ENCODE peak calls at places on chromosomes 5 and 9, in seven cellular contexts. One of them, this sample, is unnamed.

GRCh38 chr5:82513739-82514138 is 235.6 kb upstream of the RPS23 start:
- DNase-seq in IMR-90: no peak
- DNase-seq in neural progenitor cell: peak; percentile 53
- DNase-seq in PC-3: no peak
- DNase-seq in HCT116: no peak
- DNase-seq in H1: no peak
- DNase-seq in H9: peak; percentile 60
- DNase-seq in this sample: peak; percentile 66

GRCh38 chr5:171986772-171987171 is 19.7 kb downstream of the FBXW11 start:
- DNase-seq in IMR-90: no peak
- DNase-seq in neural progenitor cell: no peak
- DNase-seq in PC-3: no peak
- DNase-seq in HCT116: no peak
- DNase-seq in H1: no peak
- DNase-seq in H9: no peak
- DNase-seq in this sample: peak; percentile 76

GRCh38 chr5:2139478-2139877 is 256.8 kb upstream of the IRX4 start:
- DNase-seq in IMR-90: no peak
- DNase-seq in neural progenitor cell: no peak
- DNase-seq in PC-3: no peak
- DNase-seq in HCT116: no peak
- DNase-seq in H1: no peak
- DNase-seq in H9: peak; percentile 10
- DNase-seq in this sample: no peak

GRCh38 chr9:90936380-90936779 is 134.8 kb downstream of the SYK start:
- DNase-seq in IMR-90: no peak
- DNase-seq in neural progenitor cell: no peak
- DNase-seq in PC-3: no peak
- DNase-seq in HCT116: no peak
- DNase-seq in H1: no peak
- DNase-seq in H9: no peak
- DNase-seq in this sample: no peak

GRCh38 chr5:79932510-79933504 is 58.3 kb downstream of the MTX3 start:
- DNase-seq in IMR-90: no peak
- DNase-seq in neural progenitor cell: no peak
- DNase-seq in PC-3: no peak
- DNase-seq in HCT116: no peak
- DNase-seq in H1: no peak
- DNase-seq in H9: no peak
- DNase-seq in this sample: no peak

GRCh38 chr9:132589148-132590036 is 7.0 kb downstream of the BARHL1 start:
- DNase-seq in IMR-90: no peak
- DNase-seq in neural progenitor cell: peak; percentile 60
- DNase-seq in PC-3: no peak
- DNase-seq in HCT116: no peak
- DNase-seq in H1: no peak
- DNase-seq in H9: no peak
- DNase-seq in this sample: peak; percentile 68

GRCh38 chr5:31131381-31131811 is 62.1 kb upstream of the CDH6 start:
- DNase-seq in IMR-90: peak; percentile 38
- DNase-seq in neural progenitor cell: no peak
- DNase-seq in PC-3: peak; percentile 70
- DNase-seq in HCT116: no peak
- DNase-seq in H1: no peak
- DNase-seq in H9: no peak
- DNase-seq in this sample: no peak

GRCh38 chr9:109320338-109320733 is 523 bp downstream of the EPB41L4B start:
- DNase-seq in IMR-90: no peak
- DNase-seq in neural progenitor cell: peak; percentile 68
- DNase-seq in PC-3: peak; percentile 32
- DNase-seq in HCT116: no peak
- DNase-seq in H1: no peak
- DNase-seq in H9: no peak
- DNase-seq in this sample: no peak

GRCh38 chr5:128346038-128346437 is 192.0 kb downstream of the FBN2 start:
- DNase-seq in IMR-90: no peak
- DNase-seq in neural progenitor cell: no peak
- DNase-seq in PC-3: no peak
- DNase-seq in HCT116: no peak
- DNase-seq in H1: no peak
- DNase-seq in H9: no peak
- DNase-seq in this sample: no peak

GRCh38 chr5:41748631-41749030 is 121.6 kb downstream of the OXCT1 start:
- DNase-seq in IMR-90: peak; percentile 50
- DNase-seq in neural progenitor cell: peak; percentile 27
- DNase-seq in PC-3: peak; percentile 24
- DNase-seq in HCT116: peak; percentile 41
- DNase-seq in H1: no peak
- DNase-seq in H9: no peak
- DNase-seq in this sample: no peak

GRCh38 chr9:36825179-36825578 is 208.9 kb downstream of the PAX5 start:
- DNase-seq in IMR-90: no peak
- DNase-seq in neural progenitor cell: no peak
- DNase-seq in PC-3: no peak
- DNase-seq in HCT116: no peak
- DNase-seq in H1: no peak
- DNase-seq in H9: no peak
- DNase-seq in this sample: no peak

GRCh38 chr5:82749453-82749852 is 327.7 kb downstream of the TMEM167A start:
- DNase-seq in IMR-90: no peak
- DNase-seq in neural progenitor cell: no peak
- DNase-seq in PC-3: peak; percentile 4
- DNase-seq in HCT116: no peak
- DNase-seq in H1: no peak
- DNase-seq in H9: no peak
- DNase-seq in this sample: no peak

GRCh38 chr9:126475933-126476555 is 137.7 kb upstream of the LMX1B start:
- DNase-seq in IMR-90: no peak
- DNase-seq in neural progenitor cell: no peak
- DNase-seq in PC-3: no peak
- DNase-seq in HCT116: no peak
- DNase-seq in H1: no peak
- DNase-seq in H9: no peak
- DNase-seq in this sample: peak; percentile 63
- H3K27ac ChIP-seq in IMR-90: no peak overlapping the region
- H3K27ac ChIP-seq in neural progenitor cell: no peak overlapping the region
- H3K27ac ChIP-seq in PC-3: no peak overlapping the region
- H3K27ac ChIP-seq in HCT116: no peak overlapping the region
- H3K27ac ChIP-seq in H1: no peak overlapping the region
- H3K27ac ChIP-seq in H9: no peak overlapping the region
- H3K27ac ChIP-seq in this sample: no peak overlapping the region

GRCh38 chr9:89179920-89180667 is 1.5 kb upstream of the SHC3 start:
- DNase-seq in IMR-90: peak; percentile 97
- DNase-seq in neural progenitor cell: peak; percentile 95
- DNase-seq in PC-3: peak; percentile 93
- DNase-seq in HCT116: peak; percentile 83
- DNase-seq in H1: peak; percentile 75
- DNase-seq in H9: peak; percentile 94
- DNase-seq in this sample: peak; percentile 96

GRCh38 chr9:89179535-89179919 is 909 bp upstream of the SHC3 start:
- DNase-seq in IMR-90: peak; percentile 68
- DNase-seq in neural progenitor cell: peak; percentile 38
- DNase-seq in PC-3: peak; percentile 17
- DNase-seq in HCT116: no peak
- DNase-seq in H1: no peak
- DNase-seq in H9: no peak
- DNase-seq in this sample: no peak

GRCh38 chr9:89182369-89182768 is 3.8 kb upstream of the SHC3 start:
- DNase-seq in IMR-90: no peak
- DNase-seq in neural progenitor cell: no peak
- DNase-seq in PC-3: no peak
- DNase-seq in HCT116: no peak
- DNase-seq in H1: no peak
- DNase-seq in H9: no peak
- DNase-seq in this sample: no peak

GRCh38 chr9:89185980-89186379 is 7.4 kb upstream of the SHC3 start:
- DNase-seq in IMR-90: peak; percentile 29
- DNase-seq in neural progenitor cell: peak; percentile 75
- DNase-seq in PC-3: peak; percentile 11
- DNase-seq in HCT116: no peak
- DNase-seq in H1: no peak
- DNase-seq in H9: peak; percentile 61
- DNase-seq in this sample: peak; percentile 90

DNA sequence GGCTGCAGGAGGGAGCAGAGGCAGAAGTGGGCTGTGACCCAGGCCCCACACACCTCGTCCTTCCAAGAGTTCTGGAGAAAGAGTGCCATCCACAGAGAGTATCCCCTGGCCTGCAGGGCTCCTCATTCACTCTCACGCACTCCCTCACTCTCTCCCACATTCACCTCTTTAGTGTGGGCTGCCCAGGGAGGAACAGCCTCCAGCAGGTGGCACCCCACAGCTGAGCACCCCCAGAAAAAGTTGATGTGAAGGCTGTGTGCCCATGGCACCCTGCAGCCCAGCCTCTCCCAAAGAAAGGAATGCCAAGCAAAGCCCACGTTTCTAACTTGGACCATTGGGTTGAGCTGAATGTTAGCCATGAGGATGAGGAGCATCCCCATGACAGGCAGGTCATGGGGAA is 4.5 kb upstream of the SHC3 start:
- DNase-seq in IMR-90: no peak
- DNase-seq in neural progenitor cell: no peak
- DNase-seq in PC-3: no peak
- DNase-seq in HCT116: no peak
- DNase-seq in H1: no peak
- DNase-seq in H9: no peak
- DNase-seq in this sample: no peak
- TF ChIP-seq CTCF in IMR-90: no peak
- TF ChIP-seq CTCF in neural progenitor cell: no peak
- TF ChIP-seq CTCF in PC-3: no peak
- TF ChIP-seq CTCF in HCT116: no peak
- TF ChIP-seq CTCF in H1: peak; percentile 13
- TF ChIP-seq CTCF in H9: no peak
- TF ChIP-seq CTCF in this sample: peak; percentile 20

DNA sequence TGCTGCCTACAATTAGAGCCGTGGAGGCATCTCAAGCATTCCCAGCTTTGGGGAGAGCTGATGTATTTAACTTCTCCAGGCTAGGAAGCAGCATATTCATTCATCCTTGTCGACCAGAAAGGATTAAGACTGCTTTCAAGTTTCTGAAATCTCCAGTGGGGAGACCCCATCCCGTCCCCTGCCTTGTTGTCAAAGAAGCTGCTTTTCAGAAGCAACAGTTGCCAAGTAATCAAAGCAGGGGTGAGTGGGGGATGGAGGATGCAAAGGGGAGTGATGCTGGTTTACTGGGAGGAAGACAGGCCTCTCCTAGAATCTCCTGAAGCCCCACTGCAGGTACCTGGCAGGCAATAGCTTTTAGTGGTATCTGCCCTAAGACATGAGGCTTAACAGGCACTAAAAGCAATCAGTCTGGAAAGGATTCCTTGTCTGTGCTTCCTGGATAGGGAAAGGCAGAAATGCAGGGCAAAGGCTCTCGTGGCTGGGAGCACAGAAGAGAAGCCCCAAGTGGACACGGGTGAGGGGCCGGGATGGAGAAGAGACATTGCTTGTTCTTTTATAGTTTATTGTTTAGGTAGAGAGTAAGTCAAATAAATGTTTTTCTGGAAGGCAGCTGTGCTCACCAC is 40.2 kb downstream of the CCNJL start:
- DNase-seq in IMR-90: no peak
- DNase-seq in neural progenitor cell: peak; percentile 44
- DNase-seq in PC-3: no peak
- DNase-seq in HCT116: no peak
- DNase-seq in H1: no peak
- DNase-seq in H9: no peak
- DNase-seq in this sample: no peak
- H3K9ac ChIP-seq in IMR-90: no peak overlapping the region
- H3K9ac ChIP-seq in neural progenitor cell: no peak overlapping the region
- H3K9ac ChIP-seq in PC-3: no peak overlapping the region
- H3K9ac ChIP-seq in HCT116: no peak overlapping the region
- H3K9ac ChIP-seq in H1: no peak overlapping the region
- H3K9ac ChIP-seq in H9: no peak overlapping the region
- H3K9ac ChIP-seq in this sample: no peak overlapping the region

DNA sequence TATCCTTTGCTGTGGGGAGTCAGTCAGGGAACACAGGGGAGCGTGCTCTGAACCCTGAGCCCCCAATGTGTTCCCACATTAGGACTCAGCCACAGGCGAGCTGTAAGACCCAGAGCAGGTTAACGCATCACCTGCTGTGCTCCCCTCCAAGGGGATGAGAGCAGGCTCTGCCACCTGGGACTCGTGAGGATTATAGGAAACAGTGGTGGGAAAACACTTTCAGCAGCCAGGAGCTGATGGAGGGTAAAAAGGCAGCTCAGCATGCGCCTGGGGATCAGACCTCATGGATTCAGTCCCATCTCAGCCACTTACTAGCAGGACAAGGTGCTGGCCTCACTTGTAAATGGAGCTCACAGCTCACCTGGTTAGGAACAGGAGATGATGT is 9.2 kb downstream of the JADE2 start:
- DNase-seq in IMR-90: no peak
- DNase-seq in neural progenitor cell: no peak
- DNase-seq in PC-3: no peak
- DNase-seq in HCT116: no peak
- DNase-seq in H1: no peak
- DNase-seq in H9: no peak
- DNase-seq in this sample: peak; percentile 80
- H3K27ac ChIP-seq in IMR-90: no peak overlapping the region
- H3K27ac ChIP-seq in neural progenitor cell: no peak overlapping the region
- H3K27ac ChIP-seq in PC-3: no peak overlapping the region
- H3K27ac ChIP-seq in HCT116: no peak overlapping the region
- H3K27ac ChIP-seq in H1: no peak overlapping the region
- H3K27ac ChIP-seq in H9: no peak overlapping the region
- H3K27ac ChIP-seq in this sample: no peak overlapping the region

GRCh38 chr9:137304383-137305059 is 2.5 kb upstream of the NRARP start:
- DNase-seq in IMR-90: no peak
- DNase-seq in neural progenitor cell: peak; percentile 27
- DNase-seq in PC-3: no peak
- DNase-seq in HCT116: no peak
- DNase-seq in H1: no peak
- DNase-seq in H9: peak; percentile 30
- DNase-seq in this sample: peak; percentile 58
- TF ChIP-seq CTCF in IMR-90: peak; percentile 15
- TF ChIP-seq CTCF in neural progenitor cell: no peak
- TF ChIP-seq CTCF in PC-3: no peak
- TF ChIP-seq CTCF in HCT116: no peak
- TF ChIP-seq CTCF in H1: no peak
- TF ChIP-seq CTCF in H9: no peak
- TF ChIP-seq CTCF in this sample: no peak

DNA sequence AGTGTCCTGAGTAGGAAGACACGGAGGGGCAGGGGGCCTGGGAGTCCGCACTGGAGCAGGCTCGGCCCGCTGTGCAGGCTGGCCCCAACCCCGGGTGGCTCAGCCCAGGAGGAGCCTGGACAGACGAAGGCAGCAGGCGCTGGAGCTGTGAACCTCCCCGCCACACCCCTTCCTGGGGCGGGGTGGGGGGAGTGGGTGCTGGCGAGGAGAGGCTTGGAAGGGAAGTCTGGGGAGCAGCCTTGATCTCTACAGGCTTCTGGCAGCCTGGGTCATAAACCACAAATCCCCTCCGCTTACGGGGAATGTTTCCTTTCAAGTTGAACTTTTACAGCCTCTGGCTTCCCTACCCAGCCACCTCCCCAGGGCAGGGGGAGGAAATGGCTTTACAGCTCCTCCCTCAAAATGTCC is 19.7 kb downstream of the CRB2 start:
- DNase-seq in IMR-90: no peak
- DNase-seq in neural progenitor cell: no peak
- DNase-seq in PC-3: peak; percentile 25
- DNase-seq in HCT116: no peak
- DNase-seq in H1: no peak
- DNase-seq in H9: no peak
- DNase-seq in this sample: no peak
- H3K9ac ChIP-seq in IMR-90: no peak overlapping the region
- H3K9ac ChIP-seq in neural progenitor cell: no peak overlapping the region
- H3K9ac ChIP-seq in PC-3: no peak overlapping the region
- H3K9ac ChIP-seq in HCT116: no peak overlapping the region
- H3K9ac ChIP-seq in H1: no peak overlapping the region
- H3K9ac ChIP-seq in H9: no peak overlapping the region
- H3K9ac ChIP-seq in this sample: no peak overlapping the region

GRCh38 chr9:92600742-92601261 is 65.0 kb upstream of the ECM2 start:
- DNase-seq in IMR-90: peak; percentile 74
- DNase-seq in neural progenitor cell: no peak
- DNase-seq in PC-3: peak; percentile 8
- DNase-seq in HCT116: no peak
- DNase-seq in H1: no peak
- DNase-seq in H9: no peak
- DNase-seq in this sample: peak; percentile 40
- H3K27ac ChIP-seq in IMR-90: peak overlapping the region; percentile 59
- H3K27ac ChIP-seq in neural progenitor cell: no peak overlapping the region
- H3K27ac ChIP-seq in PC-3: no peak overlapping the region
- H3K27ac ChIP-seq in HCT116: no peak overlapping the region
- H3K27ac ChIP-seq in H1: no peak overlapping the region
- H3K27ac ChIP-seq in H9: no peak overlapping the region
- H3K27ac ChIP-seq in this sample: no peak overlapping the region

This sample was measured in endodermal cell.